ENCODE peak calls at places on chromosomes 2 and 18, in seven cellular contexts. D is H54; G is naive B cell; S is activated CD4-positive, alpha-beta T cell treated with anti-CD3 and anti-CD28 coated beads, Interleukin-2, amount 10 ng/mL, durations not matched to agents 7 days and 5 days; T is activated T-cell treated with anti-CD3 and anti-CD28 coated beads, Interleukin-2, amount 50 U/mL, for 24 hours; H is bronchial epithelial cell; X is HS-5. Q is an unnamed sample.

GRCh38 chr18:2970762-2971659 is 41.9 kb downstream of the LPIN2 start:
- DNase-seq in G (peak), X (no peak), H (no peak), D (no peak), T (peak), S (peak), Q (no peak)

GRCh38 chr2:84965192-84965516 is 5.8 kb upstream of the KCMF1 start:
- DNase-seq in G (no peak), T (no peak), S (no peak), X (no peak), D (no peak), H (no peak), Q (no peak)

GRCh38 chr18:28582724-28583123 is 405.8 kb upstream of the CDH2 start:
- DNase-seq in D (no peak), G (no peak), S (no peak), T (no peak), X (no peak), H (no peak), Q (no peak)

GRCh38 chr2:174835797-174836255 is 71.6 kb upstream of the CHRNA1 start:
- DNase-seq in T (peak), H (peak), S (no peak), D (no peak), G (no peak), X (peak), Q (no peak)

GRCh38 chr2:181471783-181472182 is 14.6 kb downstream of the ITGA4 start:
- DNase-seq in G (no peak), T (no peak), D (no peak), S (no peak), H (no peak), X (no peak), Q (no peak)

GRCh38 chr2:48693645-48694044 is 61.9 kb downstream of the LHCGR start:
- DNase-seq in G (no peak), S (no peak), X (no peak), T (no peak), H (peak), D (no peak), Q (no peak)

GRCh38 chr2:205754285-205754923 is 72.1 kb downstream of the NRP2 start:
- DNase-seq in S (no peak), X (no peak), T (no peak), H (no peak), D (no peak), G (no peak), Q (no peak)

GRCh38 chr18:46393230-46393629 is 263.8 kb downstream of the LOXHD1 start:
- DNase-seq in D (no peak), X (no peak), T (no peak), G (no peak), S (no peak), H (no peak), Q (no peak)

GRCh38 chr2:149019768-149020167 is 18.7 kb upstream of the LYPD6B start:
- DNase-seq in H (peak), S (no peak), G (no peak), D (no peak), X (no peak), T (no peak), Q (no peak)

GRCh38 chr2:170022692-170023091 is 155.3 kb upstream of the MYO3B start:
- DNase-seq in S (no peak), H (peak), D (no peak), G (no peak), T (no peak), X (peak), Q (no peak)

GRCh38 chr18:634551-635045 is 22.9 kb upstream of the TYMS start:
- DNase-seq in X (no peak), D (no peak), T (no peak), H (peak), S (no peak), G (no peak), Q (no peak)

GRCh38 chr2:73611867-73612266 is 30.4 kb downstream of the NAT8 start:
- DNase-seq in S (no peak), D (peak), X (no peak), H (peak), G (no peak), T (no peak), Q (no peak)

GRCh38 chr2:218805627-218806026 is 23.7 kb downstream of the CYP27A1 start:
- DNase-seq in T (no peak), S (no peak), H (no peak), D (no peak), G (no peak), X (no peak), Q (no peak)

GRCh38 chr2:190270298-190270697 is 49.3 kb downstream of the HIBCH start:
- DNase-seq in G (no peak), X (no peak), T (no peak), H (peak), S (no peak), D (no peak), Q (no peak)

GRCh38 chr2:27212626-27213471 is 781 bp upstream of the SLC5A6 start:
- DNase-seq in H (peak), S (peak), G (peak), T (no peak), D (peak), X (no peak), Q (no peak)

GRCh38 chr18:9334351-9335254 is at the start of gene TWSG1:
- DNase-seq in D (peak), T (peak), S (peak), G (peak), X (peak), H (peak), Q (peak)

GRCh38 chr2:196046123-196046917 is 22.3 kb downstream of the DNAH7 start:
- DNase-seq in S (no peak), G (no peak), D (no peak), H (peak), X (no peak), T (no peak), Q (no peak)

GRCh38 chr2:202096736-202097135 is 23.7 kb downstream of the KIAA2012 start:
- DNase-seq in X (peak), T (no peak), S (no peak), D (no peak), G (no peak), H (no peak), Q (no peak)

GRCh38 chr18:51537487-51537886 is 340.0 kb upstream of the MEX3C start:
- DNase-seq in S (peak), H (peak), D (no peak), T (no peak), G (no peak), X (no peak), Q (no peak)

GRCh38 chr2:149525323-149525722 is 62.3 kb downstream of the MMADHC start:
- DNase-seq in D (no peak), H (no peak), T (no peak), G (no peak), X (no peak), S (no peak), Q (no peak)

GRCh38 chr18:68665623-68666022 is 49.3 kb downstream of the TMX3 start:
- DNase-seq in X (no peak), H (no peak), D (no peak), S (no peak), G (no peak), T (no peak), Q (no peak)

GRCh38 chr2:171086352-171087290 is 74.1 kb downstream of the TLK1 start:
- DNase-seq in D (peak), X (no peak), S (peak), G (peak), T (no peak), H (peak), Q (peak)

GRCh38 chr18:42921261-42921737 is 194.2 kb downstream of the RIT2 start:
- DNase-seq in D (no peak), S (no peak), T (no peak), X (no peak), G (no peak), H (no peak), Q (no peak)

GRCh38 chr2:39665811-39666488 is at the start of gene TMEM178A:
- DNase-seq in H (no peak), T (peak), D (no peak), X (no peak), S (no peak), G (peak), Q (no peak)

GRCh38 chr18:13381907-13382682 is 163.5 kb downstream of the LDLRAD4 start:
- DNase-seq in D (no peak), X (no peak), H (peak), S (peak), G (peak), T (peak), Q (no peak)

GRCh38 chr2:173401716-173402326 is 47.1 kb downstream of the CDCA7 start:
- DNase-seq in X (no peak), G (no peak), S (no peak), T (no peak), H (peak), D (no peak), Q (no peak)

GRCh38 chr18:53752968-53753367 is 471.5 kb downstream of the MBD2 start:
- DNase-seq in H (no peak), T (no peak), D (no peak), X (no peak), G (no peak), S (no peak), Q (no peak)

GRCh38 chr18:2906522-2907458 is 60.0 kb downstream of the EMILIN2 start:
- DNase-seq in H (no peak), T (peak), G (peak), X (no peak), S (peak), D (no peak), Q (no peak)

GRCh38 chr2:175309799-175310198 is 128.3 kb upstream of the ATP5MC3 start:
- DNase-seq in T (no peak), S (peak), G (no peak), X (no peak), D (peak), H (peak), Q (peak)

GRCh38 chr18:59834267-59834666 is 65.5 kb upstream of the PMAIP1 start:
- DNase-seq in G (no peak), D (no peak), S (no peak), H (no peak), T (no peak), X (no peak), Q (no peak)

GRCh38 chr2:26432856-26433255 is 31.1 kb downstream of the DRC1 start:
- DNase-seq in D (no peak), G (no peak), S (no peak), H (no peak), X (no peak), T (no peak), Q (no peak)

GRCh38 chr2:3144856-3145255 is 232.8 kb downstream of the EIPR1 start:
- DNase-seq in D (no peak), H (no peak), S (no peak), T (no peak), X (no peak), G (no peak), Q (no peak)

GRCh38 chr2:169767243-169767888 is 31.3 kb upstream of the SSB start:
- DNase-seq in X (peak), S (peak), T (peak), D (peak), G (peak), H (peak), Q (peak)